ENCODE peak calls at places on chromosomes 11 and 22, in four cellular contexts. N is mesendoderm; O is NCI-H1092 treated with DMSO at 0.1 percent for 48 hours; X is T-helper 2 cell treated with Interferon-gamma antibody and Interleukin-4, amounts not matched to agents 5 μg/mL and 100 μg/mL, for 36 hours. E is an unnamed sample.

GRCh38 chr22:47005506-47006408 is 243.3 kb downstream of the TBC1D22A start:
- DNase-seq in O (no peak), X (no peak), N (no peak), E (no peak)

GRCh38 chr11:68709064-68709463 is 24.7 kb downstream of the GAL start:
- DNase-seq in N (no peak), X (no peak), O (no peak), E (no peak)

GRCh38 chr11:75261902-75262361 is 21.4 kb downstream of the TPBGL start:
- DNase-seq in N (no peak), O (no peak), X (no peak), E (no peak)

GRCh38 chr11:116231540-116231939 is 541.2 kb downstream of the BUD13 start:
- DNase-seq in N (no peak), O (peak; percentile 46), X (no peak), E (peak; percentile 36)

GRCh38 chr22:48520888-48521600 is 1306.6 kb downstream of the BRD1 start:
- DNase-seq in N (no peak), O (no peak), X (no peak), E (no peak)

GRCh38 chr11:46367244-46367915 is 14.1 kb upstream of the MDK start:
- DNase-seq in O (peak; percentile 21), N (no peak), X (peak; percentile 60), E (peak; percentile 38)

GRCh38 chr22:47783433-47784366 is 1021.2 kb downstream of the TBC1D22A start:
- DNase-seq in O (no peak), N (peak; percentile 52), X (no peak), E (no peak)

GRCh38 chr22:25759825-25760231 is 17.8 kb downstream of the MYO18B start:
- DNase-seq in O (no peak), N (peak; percentile 74), X (no peak), E (no peak)

GRCh38 chr11:134155456-134155855 is 68.3 kb downstream of the NCAPD3 start:
- DNase-seq in N (no peak), X (no peak), O (no peak), E (no peak)

GRCh38 chr22:49303061-49303735 is 524.5 kb downstream of the BRD1 start:
- DNase-seq in N (no peak), X (no peak), O (no peak), E (no peak)

GRCh38 chr11:27217948-27218410 is 145.0 kb downstream of the CCDC34 start:
- DNase-seq in O (peak; percentile 17), N (no peak), X (no peak), E (no peak)

GRCh38 chr11:71304045-71304444 is 51.7 kb upstream of the SHANK2 start:
- DNase-seq in N (no peak), O (no peak), X (no peak), E (no peak)

GRCh38 chr22:48858121-48858520 is 969.6 kb downstream of the BRD1 start:
- DNase-seq in X (no peak), N (no peak), O (no peak), E (no peak)

GRCh38 chr11:31810779-31811647 is at the start of gene PAX6:
- DNase-seq in N (peak; percentile 88), O (peak; percentile 88), X (peak; percentile 5), E (peak; percentile 98)

GRCh38 chr11:14908214-14908880 is 16.3 kb upstream of the CYP2R1 start:
- DNase-seq in X (no peak), O (peak; percentile 67), N (peak; percentile 73), E (peak; percentile 46)

GRCh38 chr22:38187413-38188212 is 6.0 kb upstream of the PLA2G6 start:
- DNase-seq in O (peak; percentile 89), N (no peak), X (no peak), E (peak; percentile 32)

GRCh38 chr11:130051077-130051476 is 18.6 kb upstream of the APLP2 start:
- DNase-seq in N (no peak), O (no peak), X (no peak), E (no peak)

GRCh38 chr22:50274311-50274710 is 4.1 kb upstream of the MAPK11 start:
- DNase-seq in O (no peak), X (peak; percentile 39), N (no peak), E (peak; percentile 50)

GRCh38 chr11:60872952-60873524 is 5.7 kb downstream of the ZP1 start:
- DNase-seq in X (no peak), O (no peak), N (peak; percentile 83), E (no peak)

GRCh38 chr22:27262371-27262770 is 539.2 kb downstream of the MN1 start:
- DNase-seq in O (no peak), X (no peak), N (no peak), E (no peak)

GRCh38 chr11:8327761-8328192 is 64.1 kb upstream of the LMO1 start:
- DNase-seq in N (no peak), O (no peak), X (no peak), E (no peak)

GRCh38 chr22:38026130-38027111 is 30.8 kb upstream of the PICK1 start:
- DNase-seq in X (no peak), N (no peak), O (no peak), E (no peak)

GRCh38 chr11:124177344-124177743 is 5.8 kb upstream of the OR10D3 start:
- DNase-seq in N (no peak), O (no peak), X (no peak), E (no peak)

GRCh38 chr11:26105762-26106423 is 226.0 kb upstream of the ANO3 start:
- DNase-seq in O (no peak), X (no peak), N (no peak), E (no peak)